ENCODE peak calls at places on chromosomes 11 and 22, in seven cellular contexts. U is uterus, T is WTC11, Z is thyroid gland, N is dorsolateral prefrontal cortex, E is K562, M is IMR-90. Y is an unnamed sample.
A peak's percentile ranks its signal among the peaks of the same experiment; 100 is the strongest.

GRCh38 chr11:94770563-94771120 is 2.5 kb downstream of the AMOTL1 start:
- DNase-seq in U (no peak), T (no peak), Z (no peak), N (no peak), E (no peak), M (no peak), Y (no peak)

GRCh38 chr11:8296872-8297271 is 33.2 kb upstream of the LMO1 start:
- DNase-seq in U (no peak), T (no peak), Z (no peak), N (peak; percentile 18), E (no peak), M (no peak), Y (no peak)

GRCh38 chr22:46079861-46080821 is 70.2 kb upstream of the PPARA start:
- DNase-seq in U (peak; percentile 89), T (peak; percentile 9), Z (peak; percentile 29), N (peak; percentile 95), E (no peak), M (no peak), Y (no peak)

GRCh38 chr11:105553015-105553414 is 56.9 kb upstream of the GRIA4 start:
- DNase-seq in U (no peak), T (no peak), Z (no peak), N (no peak), E (no peak), M (peak; percentile 41), Y (no peak)

GRCh38 chr11:11208994-11209393 is 144.1 kb downstream of the CSNK2A3 start:
- DNase-seq in U (no peak), T (no peak), Z (no peak), N (no peak), E (no peak), M (no peak), Y (no peak)

GRCh38 chr11:116658876-116659535 is 113.8 kb downstream of the BUD13 start:
- DNase-seq in U (no peak), T (no peak), Z (no peak), N (no peak), E (no peak), M (no peak), Y (no peak)

GRCh38 chr22:29479417-29480261 is at the start of gene NEFH:
- DNase-seq in U (no peak), T (peak; percentile 42), Z (no peak), N (no peak), E (peak; percentile 60), M (no peak), Y (no peak)

GRCh38 chr11:35116762-35117588 is 22.0 kb upstream of the CD44 start:
- DNase-seq in U (peak; percentile 79), T (no peak), Z (no peak), N (no peak), E (no peak), M (peak; percentile 55), Y (no peak)

GRCh38 chr22:21712751-21713427 is 22.7 kb downstream of the YPEL1 start:
- DNase-seq in U (peak; percentile 67), T (peak; percentile 60), Z (peak; percentile 71), N (peak; percentile 76), E (peak; percentile 99), M (peak; percentile 78), Y (peak; percentile 43)

GRCh38 chr11:27309064-27309463 is 54.0 kb downstream of the CCDC34 start:
- DNase-seq in U (no peak), T (no peak), Z (no peak), N (no peak), E (no peak), M (no peak), Y (no peak)

GRCh38 chr22:32042924-32043323 is at the start of gene SLC5A1:
- DNase-seq in U (no peak), T (peak; percentile 12), Z (peak; percentile 41), N (no peak), E (no peak), M (no peak), Y (no peak)

GRCh38 chr11:94794287-94795168 is 26.4 kb downstream of the AMOTL1 start:
- DNase-seq in U (peak; percentile 47), T (no peak), Z (peak; percentile 77), N (no peak), E (no peak), M (peak; percentile 99), Y (no peak)

GRCh38 chr11:121615506-121615905 is 162.7 kb upstream of the SORL1-AS1 start:
- DNase-seq in U (no peak), T (no peak), Z (no peak), N (no peak), E (no peak), M (peak; percentile 82), Y (no peak)

GRCh38 chr11:65843811-65844210 is 10.0 kb downstream of the SNX32 start:
- DNase-seq in U (no peak), T (no peak), Z (no peak), N (no peak), E (no peak), M (no peak), Y (no peak)

GRCh38 chr11:34468209-34468841 is 29.6 kb downstream of the CAT start:
- DNase-seq in U (no peak), T (peak; percentile 38), Z (no peak), N (no peak), E (peak; percentile 50), M (peak; percentile 14), Y (no peak)

GRCh38 chr11:69342588-69343330 is 48.8 kb downstream of the MYEOV start:
- DNase-seq in U (no peak), T (no peak), Z (no peak), N (no peak), E (no peak), M (no peak), Y (no peak)

GRCh38 chr11:93017821-93018690 is 48.6 kb downstream of the MTNR1B start:
- DNase-seq in U (no peak), T (no peak), Z (no peak), N (no peak), E (no peak), M (no peak), Y (no peak)

GRCh38 chr22:35301370-35301874 is 1.7 kb downstream of the TOM1 start:
- DNase-seq in U (peak; percentile 61), T (no peak), Z (no peak), N (no peak), E (peak; percentile 20), M (peak; percentile 96), Y (no peak)

GRCh38 chr11:66268953-66269906 is 791 bp downstream of the RAB1B start:
- DNase-seq in U (no peak), T (peak; percentile 43), Z (peak; percentile 29), N (no peak), E (peak; percentile 67), M (peak; percentile 48), Y (no peak)

GRCh38 chr22:50007057-50007511 is 5.5 kb downstream of the IL17REL start:
- DNase-seq in U (no peak), T (no peak), Z (no peak), N (no peak), E (no peak), M (no peak), Y (no peak)

GRCh38 chr22:50302041-50302541 is 5.4 kb downstream of the PLXNB2 start:
- DNase-seq in U (no peak), T (no peak), Z (no peak), N (no peak), E (no peak), M (peak; percentile 17), Y (no peak)

GRCh38 chr22:22345781-22346180 is 101.2 kb downstream of the VPREB1 start:
- DNase-seq in U (no peak), T (no peak), Z (no peak), N (no peak), E (no peak), M (no peak), Y (no peak)

GRCh38 chr11:115503886-115504278 is 333 bp downstream of the CADM1 start:
- DNase-seq in U (no peak), T (no peak), Z (no peak), N (no peak), E (no peak), M (no peak), Y (no peak)

GRCh38 chr11:115502636-115503082 is 1.6 kb downstream of the CADM1 start:
- DNase-seq in U (peak; percentile 14), T (peak; percentile 58), Z (no peak), N (peak; percentile 42), E (no peak), M (no peak), Y (no peak)

GRCh38 chr11:115501895-115502589 is 2.2 kb downstream of the CADM1 start:
- DNase-seq in U (no peak), T (no peak), Z (no peak), N (no peak), E (no peak), M (peak; percentile 21), Y (no peak)

GRCh38 chr11:115504279-115505158 is at the start of gene CADM1:
- DNase-seq in U (peak; percentile 95), T (peak; percentile 97), Z (peak; percentile 98), N (peak; percentile 99), E (peak; percentile 82), M (peak; percentile 95), Y (peak; percentile 93)

GRCh38 chr11:115503083-115503885 is 931 bp downstream of the CADM1 start:
- DNase-seq in U (peak; percentile 47), T (peak; percentile 59), Z (peak; percentile 80), N (peak; percentile 83), E (no peak), M (peak; percentile 71), Y (peak; percentile 50)
- TF ChIP-seq CTCF in U (peak; percentile 51), T (no peak), Z (no peak), N (peak; percentile 61), E (no peak), M (peak; percentile 67), Y (peak; percentile 53)

DNA sequence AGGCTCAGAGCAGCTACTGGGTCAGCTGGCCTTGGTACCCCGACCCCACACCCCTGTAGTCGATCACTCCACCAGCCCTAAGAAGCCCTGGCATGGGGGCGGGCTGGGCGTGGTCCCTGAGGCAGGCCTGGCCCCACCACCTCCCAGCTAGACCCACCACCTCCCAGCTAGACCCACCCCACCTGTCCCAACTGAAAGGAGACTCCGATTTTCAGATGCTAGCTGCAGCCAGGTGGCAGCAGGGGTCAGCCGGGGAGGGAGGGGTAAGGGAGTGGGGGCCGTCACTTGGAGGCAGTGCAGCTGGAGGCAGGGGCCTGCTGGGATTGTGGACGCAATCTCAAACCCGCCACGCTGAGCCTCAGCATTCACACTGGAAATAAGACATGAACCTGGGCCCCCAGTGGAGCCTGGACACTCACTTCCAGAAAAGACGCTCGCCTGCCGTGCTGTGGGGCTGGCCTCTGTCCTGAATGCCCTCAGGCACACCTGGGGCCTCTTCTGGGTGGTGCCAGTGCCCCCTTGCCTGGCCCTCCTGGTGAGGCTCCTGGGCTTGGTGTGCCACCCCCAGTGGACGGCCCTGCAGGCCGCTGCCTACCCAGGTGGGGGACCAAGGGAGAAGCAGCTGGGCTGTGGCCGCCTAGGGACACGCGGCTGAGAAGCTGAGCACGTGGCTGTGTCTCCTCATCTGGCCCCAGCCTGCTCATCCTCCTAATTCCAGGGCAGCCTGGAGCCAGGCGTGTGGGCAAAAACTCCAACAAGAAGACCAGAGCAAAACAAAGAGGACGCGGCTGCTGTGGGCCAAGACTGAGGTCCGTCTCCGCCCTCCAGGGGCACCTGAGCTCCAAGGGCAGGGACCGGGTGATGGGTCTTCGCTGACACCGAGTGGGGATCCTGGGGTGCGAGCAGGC is 26.7 kb downstream of the OSBPL5 start:
- DNase-seq in U (no peak), T (peak; percentile 50), Z (no peak), N (no peak), E (peak; percentile 42), M (no peak), Y (no peak)
- TF ChIP-seq CTCF in U (no peak), T (no peak), Z (no peak), N (no peak), E (peak; percentile 43), M (no peak), Y (no peak)

GRCh38 chr11:1127664-1128162 is 30.0 kb upstream of the MUC5AC start:
- DNase-seq in U (no peak), T (no peak), Z (no peak), N (no peak), E (no peak), M (no peak), Y (no peak)
- TF ChIP-seq CTCF in U (no peak), T (no peak), Z (no peak), N (no peak), E (no peak), M (no peak), Y (no peak)

GRCh38 chr11:12436266-12436665 is 58.9 kb downstream of the PARVA start:
- DNase-seq in U (no peak), T (no peak), Z (no peak), N (no peak), E (no peak), M (no peak), Y (no peak)
- TF ChIP-seq CTCF in U (no peak), T (no peak), Z (no peak), N (no peak), E (no peak), M (no peak), Y (no peak)